ENCODE peak calls at places on chromosomes 2 and 18, in ten cellular contexts. G is GM23338; E is fibroblast of the aortic adventitia; X is A549; V is GM23248; M is foreskin fibroblast; I is cardiac muscle cell; Y is CD8-positive, alpha-beta memory T cell; L is AG09309; K is heart right ventricle. A is an unnamed sample.

GRCh38 chr2:18063826-18064485 is 185.5 kb downstream of the KCNS3 start:
- DNase-seq in K (no peak), Y (no peak), I (no peak), V (no peak), M (no peak), L (no peak), G (no peak), X (no peak), E (peak), A (no peak)

GRCh38 chr2:112065966-112066365 is 10.9 kb downstream of the TMEM87B start:
- DNase-seq in K (no peak), Y (no peak), X (no peak), I (no peak), M (peak), E (peak), V (peak), G (no peak), L (peak), A (no peak)

GRCh38 chr2:9441556-9441955 is 18.1 kb downstream of the CPSF3 start:
- DNase-seq in M (no peak), E (no peak), K (no peak), V (no peak), Y (no peak), G (no peak), L (no peak), X (no peak), I (no peak), A (no peak)

GRCh38 chr2:186862869-186863709 is 14.1 kb upstream of the ZSWIM2 start:
- DNase-seq in I (peak), Y (no peak), M (no peak), X (peak), E (peak), V (peak), K (no peak), G (peak), L (peak), A (peak)

GRCh38 chr2:118842687-118843491 is 4.6 kb downstream of the EN1 start:
- DNase-seq in L (no peak), Y (no peak), E (no peak), M (no peak), I (no peak), G (peak), K (no peak), X (no peak), V (no peak), A (no peak)

GRCh38 chr2:104606056-104606455 is 247.9 kb upstream of the POU3F3 start:
- DNase-seq in G (no peak), K (no peak), L (no peak), X (no peak), M (no peak), E (no peak), Y (no peak), I (no peak), V (no peak), A (no peak)

GRCh38 chr18:21056545-21056944 is 55.1 kb downstream of the ROCK1 start:
- DNase-seq in V (no peak), E (no peak), Y (no peak), I (no peak), G (no peak), X (no peak), M (no peak), L (no peak), K (no peak), A (no peak)

GRCh38 chr2:29174937-29175336 is 59.7 kb downstream of the CLIP4 start:
- DNase-seq in I (no peak), K (no peak), G (no peak), X (no peak), E (no peak), L (no peak), M (no peak), Y (no peak), V (no peak), A (no peak)

GRCh38 chr2:218257390-218257981 is 3.3 kb upstream of the GPBAR1 start:
- DNase-seq in Y (peak), I (no peak), E (no peak), K (no peak), L (no peak), M (no peak), X (no peak), G (peak), V (peak), A (peak)

GRCh38 chr2:218984239-218985020 is 554 bp downstream of the FEV start:
- DNase-seq in G (peak), Y (no peak), I (no peak), M (no peak), E (no peak), L (no peak), K (peak), V (peak), X (no peak), A (no peak)

GRCh38 chr2:230575640-230576324 is 136.9 kb upstream of the CAB39 start:
- DNase-seq in X (no peak), E (no peak), M (no peak), I (no peak), G (no peak), L (no peak), Y (peak), V (no peak), K (no peak), A (peak)

GRCh38 chr18:79547413-79548076 is 132.1 kb upstream of the CTDP1 start:
- DNase-seq in G (no peak), X (no peak), K (no peak), V (no peak), E (no peak), I (no peak), L (no peak), M (no peak), Y (no peak), A (no peak)

GRCh38 chr2:174750923-174751441 is 13.3 kb downstream of the CHRNA1 start:
- DNase-seq in L (no peak), Y (peak), G (no peak), X (no peak), V (no peak), I (no peak), E (no peak), M (no peak), K (no peak), A (no peak)

GRCh38 chr2:130756041-130756720 is 841 bp downstream of the AMER3 start:
- DNase-seq in V (peak), I (peak), L (no peak), X (peak), K (no peak), M (peak), G (peak), Y (no peak), E (peak), A (peak)

GRCh38 chr2:37527362-37527761 is 144.1 kb downstream of the CDC42EP3 start:
- DNase-seq in I (no peak), M (no peak), K (no peak), Y (no peak), E (no peak), X (no peak), V (no peak), L (no peak), G (no peak), A (no peak)

GRCh38 chr2:8144785-8145184 is 537.1 kb upstream of the ID2 start:
- DNase-seq in M (peak), Y (no peak), L (no peak), V (peak), G (no peak), I (no peak), K (no peak), X (no peak), E (peak), A (no peak)

GRCh38 chr18:70663141-70663540 is 374.3 kb downstream of the SOCS6 start:
- DNase-seq in Y (no peak), V (no peak), I (no peak), X (no peak), K (no peak), L (no peak), E (no peak), G (no peak), M (no peak), A (peak)

GRCh38 chr2:190277234-190278112 is 42.2 kb downstream of the HIBCH start:
- DNase-seq in M (peak), V (peak), K (no peak), L (peak), X (no peak), G (peak), E (peak), Y (no peak), I (peak), A (peak)

GRCh38 chr2:134391751-134392160 is 137.9 kb downstream of the MGAT5 start:
- DNase-seq in I (no peak), G (no peak), X (no peak), K (no peak), Y (no peak), V (no peak), M (no peak), L (no peak), E (no peak), A (peak)

GRCh38 chr18:59549797-59550516 is 147.3 kb downstream of the CCBE1 start:
- DNase-seq in E (peak), X (no peak), I (no peak), K (peak), L (no peak), G (no peak), Y (no peak), M (no peak), V (no peak), A (no peak)

GRCh38 chr18:31700990-31701389 is 16.6 kb upstream of the B4GALT6 start:
- DNase-seq in M (no peak), L (no peak), K (no peak), V (no peak), G (no peak), I (no peak), Y (no peak), E (no peak), X (no peak), A (no peak)

DNA sequence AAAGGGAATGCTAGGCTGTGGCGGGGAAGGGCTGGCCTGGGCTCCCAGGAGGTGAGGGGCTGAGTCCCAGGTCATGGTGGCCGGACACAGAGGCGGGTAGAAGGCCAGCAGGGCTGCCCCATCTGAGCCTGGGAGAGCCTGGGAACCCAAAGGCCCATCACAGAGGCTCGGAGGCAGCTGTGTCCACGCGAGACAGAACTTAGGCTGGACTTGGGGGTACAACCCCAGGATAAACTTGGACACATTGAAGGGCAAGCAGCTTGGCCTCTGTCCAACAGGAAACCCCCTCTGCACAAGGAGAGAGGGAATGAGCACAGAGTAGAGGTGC is 95.9 kb downstream of the ZFP36L2 start:
- DNase-seq in I (no peak), Y (no peak), M (no peak), G (no peak), K (no peak), V (no peak), E (no peak), X (no peak), L (no peak), A (no peak)
- H3K4me3 ChIP-seq in I (no peak), Y (peak), M (no peak), G (no peak), K (no peak), V (no peak), E (no peak), X (no peak), L (no peak), A (no peak)

GRCh38 chr2:207934720-207935119 is 90.6 kb downstream of the PLEKHM3 start:
- DNase-seq in X (no peak), L (no peak), V (no peak), Y (no peak), G (no peak), I (no peak), M (no peak), K (no peak), E (no peak), A (no peak)

GRCh38 chr2:207929923-207930322 is 95.4 kb downstream of the PLEKHM3 start:
- DNase-seq in G (no peak), V (no peak), I (no peak), Y (no peak), K (no peak), M (no peak), X (no peak), L (no peak), E (no peak), A (no peak)

GRCh38 chr2:207928079-207928478 is 97.2 kb downstream of the PLEKHM3 start:
- DNase-seq in M (no peak), X (no peak), K (no peak), I (no peak), Y (no peak), G (no peak), V (peak), E (peak), L (no peak), A (no peak)

GRCh38 chr2:207933396-207934045 is 91.8 kb downstream of the PLEKHM3 start:
- DNase-seq in I (no peak), L (no peak), X (no peak), Y (no peak), E (no peak), V (no peak), G (peak), M (no peak), K (no peak), A (no peak)

DNA sequence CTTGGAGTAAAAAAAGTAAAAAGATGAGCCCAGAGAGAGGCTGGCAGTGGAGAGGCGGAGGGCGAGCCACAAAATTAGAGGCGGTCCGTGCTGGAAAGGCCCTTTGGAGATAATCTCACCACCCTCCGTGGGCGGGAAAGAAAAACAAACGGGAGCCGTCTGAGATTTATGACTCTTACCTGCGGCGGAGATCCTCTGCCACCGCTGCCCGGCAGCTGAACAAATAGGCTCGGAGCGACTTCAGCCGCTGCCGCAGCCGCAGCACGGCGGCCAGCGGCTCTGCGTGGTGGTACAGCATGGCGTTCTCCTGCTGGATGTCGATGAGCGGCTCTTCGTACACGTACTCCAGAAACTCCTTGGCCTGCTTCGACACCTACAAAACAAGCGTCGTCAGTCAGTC is 94.6 kb downstream of the PLEKHM3 start:
- DNase-seq in I (no peak), Y (no peak), E (no peak), G (peak), K (no peak), V (no peak), L (no peak), M (no peak), X (no peak), A (no peak)
- H3K4me3 ChIP-seq in I (no peak), Y (no peak), E (no peak), G (no peak), K (no peak), V (no peak), L (no peak), M (no peak), X (no peak), A (no peak)

GRCh38 chr2:22807876-22808275 is 577.1 kb upstream of the KLHL29 start:
- DNase-seq in L (no peak), Y (no peak), G (no peak), M (no peak), V (no peak), X (no peak), I (no peak), E (no peak), K (no peak), A (no peak)
- H3K4me3 ChIP-seq in L (no peak), Y (no peak), G (no peak), M (no peak), V (no peak), X (no peak), I (no peak), E (no peak), K (no peak), A (no peak)

DNA sequence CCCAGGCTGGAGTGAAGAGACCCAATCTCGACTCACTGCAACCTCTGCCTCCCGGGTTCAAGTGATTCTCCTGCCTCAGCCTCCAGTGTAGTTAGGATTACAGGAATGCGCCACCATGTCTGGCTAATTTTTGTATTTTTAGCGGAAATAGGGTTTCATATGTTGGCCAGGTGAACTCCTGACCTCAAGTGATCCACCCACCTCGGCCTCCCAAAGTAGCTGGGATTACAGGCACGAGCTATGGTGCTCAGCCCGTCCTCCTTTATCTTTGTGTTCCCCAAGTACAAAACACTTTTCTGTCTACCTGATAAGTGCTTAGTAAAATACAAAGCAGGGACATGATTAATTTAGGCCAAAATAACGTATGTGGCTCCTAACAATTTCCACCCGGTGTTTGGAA is 91.2 kb upstream of the STK17B start:
- DNase-seq in M (no peak), K (no peak), L (no peak), Y (no peak), I (no peak), X (no peak), E (no peak), V (no peak), G (no peak), A (no peak)
- H3K4me3 ChIP-seq in M (no peak), K (no peak), L (no peak), Y (peak), I (no peak), X (no peak), E (no peak), V (no peak), G (no peak), A (peak)

DNA sequence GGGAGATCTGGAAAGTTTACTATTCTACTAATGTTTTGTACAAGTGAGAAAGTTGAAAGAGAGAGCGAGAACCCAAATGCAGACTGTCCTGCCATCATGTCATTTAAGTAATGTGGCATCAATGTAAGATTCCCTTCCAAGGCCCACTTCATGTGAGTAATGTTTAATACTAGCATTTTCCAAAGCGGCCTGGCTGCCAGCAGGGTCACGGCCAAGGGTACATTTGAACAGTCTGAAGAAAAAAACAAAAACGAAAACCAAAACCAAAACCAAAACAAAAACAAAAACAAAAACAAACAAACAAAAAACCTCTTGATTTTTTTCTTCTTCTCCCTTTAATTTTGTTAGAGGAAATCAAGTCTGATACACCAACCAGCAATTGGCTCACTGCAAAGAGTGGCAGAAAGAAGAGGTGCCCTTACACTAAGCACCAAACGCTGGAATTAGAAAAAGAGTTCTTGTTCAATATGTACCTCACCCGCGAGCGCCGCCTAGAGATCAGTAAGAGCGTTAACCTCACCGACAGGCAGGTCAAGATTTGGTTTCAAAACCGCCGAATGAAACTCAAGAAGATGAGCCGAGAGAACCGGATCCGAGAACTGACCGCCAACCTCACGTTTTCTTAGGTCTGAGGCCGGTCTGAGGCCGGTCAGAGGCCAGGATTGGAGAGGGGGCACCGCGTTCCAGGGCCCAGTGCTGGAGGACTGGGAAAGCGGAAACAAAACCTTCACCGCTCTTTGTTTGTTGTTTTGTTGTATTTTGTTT is 2.2 kb downstream of the HOXD10 start:
- DNase-seq in I (no peak), V (peak), G (peak), Y (no peak), E (no peak), L (no peak), M (no peak), X (peak), K (no peak), A (peak)
- H3K4me3 ChIP-seq in I (no peak), V (no peak), G (no peak), Y (no peak), E (no peak), L (no peak), M (no peak), X (peak), K (no peak), A (no peak)

DNA sequence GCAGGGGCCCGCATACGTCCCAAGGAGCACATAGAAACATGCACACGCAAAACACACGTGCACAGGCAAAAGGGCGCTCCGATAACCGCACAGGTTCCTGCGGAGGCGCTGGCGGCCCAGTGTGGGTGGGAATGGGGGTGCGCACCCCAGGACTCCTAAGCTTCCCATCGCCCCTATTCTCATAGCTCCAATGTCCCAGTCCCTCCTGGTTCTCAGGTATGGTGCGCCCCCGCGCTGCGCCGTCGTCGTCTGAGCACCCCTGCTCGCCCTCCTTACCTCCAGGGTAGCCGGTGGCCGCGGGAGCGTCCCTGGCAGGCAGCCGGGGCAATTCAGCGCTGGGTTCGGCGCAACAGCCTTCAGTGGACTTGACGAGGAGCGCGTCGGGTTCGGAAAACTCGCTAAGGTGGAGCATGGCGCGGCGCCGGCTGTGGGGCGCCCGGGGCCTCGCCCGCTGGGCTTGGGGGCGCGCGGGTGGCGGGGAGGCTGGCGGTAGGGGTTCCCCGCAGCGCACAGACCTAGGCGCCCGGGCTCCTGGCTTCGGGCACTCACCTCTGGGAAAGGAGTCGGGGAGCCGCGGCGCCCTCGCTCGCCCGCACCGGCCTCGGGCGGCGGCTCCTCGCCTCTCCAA is 328 bp downstream of the EGR4 start:
- DNase-seq in Y (no peak), I (no peak), G (peak), X (peak), L (no peak), K (no peak), E (no peak), V (no peak), M (no peak), A (no peak)
- H3K4me3 ChIP-seq in Y (peak), I (peak), G (peak), X (peak), L (peak), K (peak), E (peak), V (peak), M (peak), A (peak)

A was measured in Jurkat, Clone E6-1.